ENCODE peak calls at places on chromosome 2, in nine cellular contexts. One of them, this sample, is unnamed. For H3K4me1, the result is how much of the 10 kb centered on the place peaks cover.

GRCh38 chr2:12824771-12825363 is 108.1 kb downstream of the TRIB2 start:
- DNase-seq in heart right ventricle: peak
- DNase-seq in mammary epithelial cell: no peak
- DNase-seq in neural progenitor cell: no peak
- DNase-seq in ascending aorta: peak
- DNase-seq in fibroblast of lung: peak
- DNase-seq in right lobe of liver: no peak
- DNase-seq in breast epithelium: peak
- DNase-seq in body of pancreas: peak
- DNase-seq in this sample: no peak

GRCh38 chr2:202944816-202945215 is 32.7 kb downstream of the CARF start:
- DNase-seq in neural progenitor cell: no peak
- DNase-seq in ascending aorta: no peak
- DNase-seq in heart right ventricle: no peak
- DNase-seq in breast epithelium: no peak
- DNase-seq in mammary epithelial cell: no peak
- DNase-seq in fibroblast of lung: no peak
- DNase-seq in right lobe of liver: no peak
- DNase-seq in body of pancreas: no peak
- DNase-seq in this sample: no peak

GRCh38 chr2:179020156-179020750 is 29.7 kb downstream of the CCDC141 start:
- DNase-seq in body of pancreas: peak
- DNase-seq in right lobe of liver: peak
- DNase-seq in mammary epithelial cell: peak
- DNase-seq in heart right ventricle: no peak
- DNase-seq in fibroblast of lung: no peak
- DNase-seq in neural progenitor cell: peak
- DNase-seq in ascending aorta: no peak
- DNase-seq in breast epithelium: no peak
- DNase-seq in this sample: peak

GRCh38 chr2:204977914-204978313 is 432.6 kb downstream of the PARD3B start:
- DNase-seq in mammary epithelial cell: no peak
- DNase-seq in fibroblast of lung: no peak
- DNase-seq in right lobe of liver: no peak
- DNase-seq in breast epithelium: no peak
- DNase-seq in neural progenitor cell: peak
- DNase-seq in heart right ventricle: no peak
- DNase-seq in ascending aorta: no peak
- DNase-seq in body of pancreas: no peak
- DNase-seq in this sample: no peak

GRCh38 chr2:43831438-43832294 is 7.0 kb downstream of the ABCG5 start:
- DNase-seq in ascending aorta: no peak
- DNase-seq in right lobe of liver: no peak
- DNase-seq in heart right ventricle: no peak
- DNase-seq in mammary epithelial cell: no peak
- DNase-seq in breast epithelium: no peak
- DNase-seq in neural progenitor cell: no peak
- DNase-seq in body of pancreas: no peak
- DNase-seq in fibroblast of lung: no peak
- DNase-seq in this sample: no peak

GRCh38 chr2:219109468-219109867 is 48.7 kb upstream of the IHH start:
- DNase-seq in breast epithelium: peak
- DNase-seq in mammary epithelial cell: no peak
- DNase-seq in fibroblast of lung: no peak
- DNase-seq in body of pancreas: no peak
- DNase-seq in ascending aorta: no peak
- DNase-seq in neural progenitor cell: peak
- DNase-seq in heart right ventricle: no peak
- DNase-seq in right lobe of liver: no peak
- DNase-seq in this sample: peak

GRCh38 chr2:48202863-48203642 is 296.8 kb upstream of the FBXO11 start:
- DNase-seq in breast epithelium: no peak
- DNase-seq in fibroblast of lung: no peak
- DNase-seq in mammary epithelial cell: no peak
- DNase-seq in ascending aorta: no peak
- DNase-seq in right lobe of liver: no peak
- DNase-seq in heart right ventricle: no peak
- DNase-seq in body of pancreas: no peak
- DNase-seq in neural progenitor cell: no peak
- DNase-seq in this sample: no peak

GRCh38 chr2:48668992-48669391 is 51.3 kb downstream of the GTF2A1L start:
- DNase-seq in fibroblast of lung: no peak
- DNase-seq in ascending aorta: no peak
- DNase-seq in mammary epithelial cell: no peak
- DNase-seq in heart right ventricle: no peak
- DNase-seq in right lobe of liver: no peak
- DNase-seq in body of pancreas: no peak
- DNase-seq in breast epithelium: no peak
- DNase-seq in neural progenitor cell: no peak
- DNase-seq in this sample: no peak

GRCh38 chr2:215870986-215871385 is 142.4 kb downstream of the MREG start:
- DNase-seq in fibroblast of lung: no peak
- DNase-seq in breast epithelium: no peak
- DNase-seq in mammary epithelial cell: no peak
- DNase-seq in right lobe of liver: no peak
- DNase-seq in body of pancreas: no peak
- DNase-seq in neural progenitor cell: peak
- DNase-seq in ascending aorta: no peak
- DNase-seq in heart right ventricle: no peak
- DNase-seq in this sample: peak

GRCh38 chr2:33158482-33159003 is 211.8 kb downstream of the LTBP1 start:
- DNase-seq in breast epithelium: no peak
- DNase-seq in body of pancreas: no peak
- DNase-seq in right lobe of liver: no peak
- DNase-seq in ascending aorta: no peak
- DNase-seq in heart right ventricle: no peak
- DNase-seq in neural progenitor cell: no peak
- DNase-seq in fibroblast of lung: peak
- DNase-seq in mammary epithelial cell: peak
- DNase-seq in this sample: no peak

DNA sequence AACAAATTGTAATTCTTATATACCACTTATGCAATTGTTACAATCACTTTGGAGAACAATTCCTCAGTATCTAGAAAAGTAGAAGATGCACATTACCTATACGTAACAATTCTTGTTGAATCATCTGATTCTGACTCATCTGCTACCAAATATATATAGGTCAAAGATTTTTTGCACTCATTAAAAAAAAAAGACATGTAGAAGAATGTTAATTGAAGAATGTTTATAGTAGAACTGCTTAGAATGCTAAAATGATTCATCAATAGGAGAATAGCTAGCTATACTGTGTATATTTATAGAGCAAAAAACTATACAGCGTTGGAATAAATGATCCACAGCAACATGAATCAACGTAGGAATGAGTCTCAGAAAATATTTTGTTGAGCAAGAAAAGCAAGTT is 29.5 kb upstream of the STAT1 start:
- DNase-seq in breast epithelium: no peak
- DNase-seq in heart right ventricle: no peak
- DNase-seq in body of pancreas: no peak
- DNase-seq in right lobe of liver: no peak
- DNase-seq in fibroblast of lung: peak
- DNase-seq in mammary epithelial cell: peak
- DNase-seq in neural progenitor cell: no peak
- DNase-seq in ascending aorta: no peak
- DNase-seq in this sample: no peak
- H3K4me1 ChIP-seq in breast epithelium: under half
- H3K4me1 ChIP-seq in heart right ventricle: under half
- H3K4me1 ChIP-seq in body of pancreas: under half
- H3K4me1 ChIP-seq in right lobe of liver: under half
- H3K4me1 ChIP-seq in fibroblast of lung: under half
- H3K4me1 ChIP-seq in mammary epithelial cell: under half
- H3K4me1 ChIP-seq in neural progenitor cell: under half
- H3K4me1 ChIP-seq in ascending aorta: under half
- H3K4me1 ChIP-seq in this sample: under half

DNA sequence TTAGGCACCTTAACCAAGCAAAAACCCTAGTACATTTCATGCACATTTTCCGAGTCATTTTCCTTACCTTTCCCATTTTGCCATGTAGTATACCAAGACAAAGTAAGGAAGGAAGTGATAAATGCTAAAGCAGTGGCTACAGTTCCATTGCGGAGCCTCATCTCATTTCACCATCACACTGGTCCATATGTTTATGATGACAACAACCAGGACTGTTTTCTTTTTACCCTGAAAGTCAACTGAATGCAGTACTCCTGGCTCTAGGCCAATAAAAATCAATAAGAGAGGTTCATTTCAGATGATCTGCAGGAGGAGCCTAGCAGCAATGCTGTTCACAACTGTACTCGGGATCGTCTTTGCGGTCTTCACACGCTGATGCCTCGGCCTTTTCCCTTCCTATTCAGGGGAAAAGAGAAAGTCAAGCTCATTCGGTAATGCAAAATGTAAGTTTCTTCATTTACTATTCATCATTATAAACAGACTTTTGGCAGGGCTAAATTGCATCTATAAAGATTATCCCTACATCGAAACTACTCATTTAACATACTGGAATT is 4.7 kb downstream of the MGAT4A start:
- DNase-seq in body of pancreas: no peak
- DNase-seq in heart right ventricle: no peak
- DNase-seq in neural progenitor cell: no peak
- DNase-seq in breast epithelium: no peak
- DNase-seq in right lobe of liver: no peak
- DNase-seq in fibroblast of lung: no peak
- DNase-seq in mammary epithelial cell: no peak
- DNase-seq in ascending aorta: no peak
- DNase-seq in this sample: no peak
- H3K4me3 ChIP-seq in body of pancreas: no peak
- H3K4me3 ChIP-seq in heart right ventricle: peak
- H3K4me3 ChIP-seq in neural progenitor cell: no peak
- H3K4me3 ChIP-seq in breast epithelium: no peak
- H3K4me3 ChIP-seq in right lobe of liver: no peak
- H3K4me3 ChIP-seq in fibroblast of lung: no peak
- H3K4me3 ChIP-seq in mammary epithelial cell: no peak
- H3K4me3 ChIP-seq in ascending aorta: no peak
- H3K4me3 ChIP-seq in this sample: no peak

GRCh38 chr2:58131191-58132011 is 84.8 kb downstream of the VRK2 start:
- DNase-seq in body of pancreas: peak
- DNase-seq in right lobe of liver: no peak
- DNase-seq in fibroblast of lung: peak
- DNase-seq in ascending aorta: no peak
- DNase-seq in neural progenitor cell: no peak
- DNase-seq in breast epithelium: no peak
- DNase-seq in heart right ventricle: peak
- DNase-seq in mammary epithelial cell: no peak
- DNase-seq in this sample: no peak
- TF ChIP-seq CTCF in body of pancreas: no peak
- TF ChIP-seq CTCF in right lobe of liver: peak
- TF ChIP-seq CTCF in fibroblast of lung: peak
- TF ChIP-seq CTCF in ascending aorta: peak
- TF ChIP-seq CTCF in neural progenitor cell: peak
- TF ChIP-seq CTCF in breast epithelium: no peak
- TF ChIP-seq CTCF in heart right ventricle: peak
- TF ChIP-seq CTCF in mammary epithelial cell: no peak
- TF ChIP-seq CTCF in this sample: no peak

GRCh38 chr2:20223345-20224190 is 1.4 kb downstream of the SDC1 start:
- DNase-seq in heart right ventricle: no peak
- DNase-seq in right lobe of liver: peak
- DNase-seq in neural progenitor cell: peak
- DNase-seq in ascending aorta: no peak
- DNase-seq in breast epithelium: peak
- DNase-seq in mammary epithelial cell: no peak
- DNase-seq in fibroblast of lung: peak
- DNase-seq in body of pancreas: peak
- DNase-seq in this sample: no peak
- H3K4me1 ChIP-seq in heart right ventricle: under half
- H3K4me1 ChIP-seq in right lobe of liver: under half
- H3K4me1 ChIP-seq in neural progenitor cell: under half
- H3K4me1 ChIP-seq in ascending aorta: under half
- H3K4me1 ChIP-seq in breast epithelium: under half
- H3K4me1 ChIP-seq in mammary epithelial cell: under half
- H3K4me1 ChIP-seq in fibroblast of lung: under half
- H3K4me1 ChIP-seq in body of pancreas: under half
- H3K4me1 ChIP-seq in this sample: under half